ENCODE peak calls at places on chromosomes 11 and 22, in six cellular contexts. C is activated naive CD8-positive, alpha-beta T cell treated with anti-CD3 and anti-CD28 coated beads, Interleukin-2, amount 50 U/mL, for 16 hours; L is foreskin fibroblast; K is astrocyte of the spinal cord; R is heart right ventricle; Q is T follicular helper cell. U is an unnamed sample.

GRCh38 chr11:85132839-85133238 is 494.3 kb downstream of the DLG2 start:
- DNase-seq in R (no peak), K (peak), Q (no peak), C (no peak), L (peak), U (no peak)

GRCh38 chr11:1930448-1930802 is 10.9 kb downstream of the TNNT3 start:
- DNase-seq in K (no peak), L (no peak), R (no peak), Q (no peak), C (no peak), U (no peak)

GRCh38 chr11:18452927-18453326 is 2.7 kb upstream of the LDHAL6A start:
- DNase-seq in L (peak), R (no peak), C (no peak), Q (no peak), K (peak), U (peak)

GRCh38 chr11:63573881-63574855 is 11.0 kb upstream of the PLAAT2 start:
- DNase-seq in L (peak), Q (no peak), C (no peak), K (peak), R (peak), U (no peak)

GRCh38 chr11:13126430-13126829 is 117.3 kb downstream of the RASSF10 start:
- DNase-seq in K (peak), L (peak), C (no peak), R (no peak), Q (no peak), U (peak)

GRCh38 chr11:69917529-69917928 is 98.3 kb upstream of the FGF3 start:
- DNase-seq in R (no peak), K (no peak), Q (no peak), C (no peak), L (no peak), U (no peak)

GRCh38 chr11:6315811-6316425 is 4.4 kb downstream of the CAVIN3 start:
- DNase-seq in K (peak), L (peak), R (peak), Q (no peak), C (no peak), U (peak)

GRCh38 chr11:69962152-69962551 is 116.0 kb upstream of the ANO1 start:
- DNase-seq in L (peak), C (no peak), R (no peak), K (peak), Q (no peak), U (peak)

GRCh38 chr11:2465201-2466068 is 20.6 kb downstream of the KCNQ1 start:
- DNase-seq in C (no peak), Q (no peak), L (no peak), K (no peak), R (no peak), U (no peak)

GRCh38 chr22:40120783-40121182 is 56.9 kb upstream of the TNRC6B start:
- DNase-seq in K (no peak), R (no peak), C (no peak), Q (no peak), L (peak), U (no peak)

GRCh38 chr11:92449780-92450179 is 225.2 kb downstream of the FAT3 start:
- DNase-seq in C (no peak), R (no peak), Q (no peak), K (no peak), L (no peak), U (no peak)

GRCh38 chr22:47114813-47115517 is 352.5 kb downstream of the TBC1D22A start:
- DNase-seq in C (no peak), R (no peak), K (no peak), Q (no peak), L (no peak), U (no peak)

GRCh38 chr11:79973701-79974626 is 533.1 kb upstream of the TENM4 start:
- DNase-seq in Q (no peak), K (no peak), R (no peak), L (no peak), C (no peak), U (no peak)

GRCh38 chr11:129636926-129637325 is 178.7 kb upstream of the TMEM45B start:
- DNase-seq in K (peak), C (no peak), R (no peak), Q (no peak), L (peak), U (no peak)

GRCh38 chr11:117171648-117172051 is 6.9 kb upstream of the SIDT2 start:
- DNase-seq in L (peak), K (peak), R (no peak), Q (no peak), C (no peak), U (no peak)

GRCh38 chr11:61917043-61917356 is 366 bp downstream of the RAB3IL1 start:
- DNase-seq in L (peak), Q (no peak), C (no peak), K (no peak), R (peak), U (no peak)

GRCh38 chr11:61769169-61769920 is 16.9 kb downstream of the MYRF start:
- DNase-seq in C (no peak), Q (no peak), R (no peak), L (peak), K (peak), U (no peak)

GRCh38 chr11:93814966-93815633 is 31.0 kb downstream of the MED17 start:
- DNase-seq in C (no peak), L (no peak), K (no peak), Q (no peak), R (no peak), U (no peak)

GRCh38 chr11:74678591-74679512 is 52.4 kb downstream of the CHRDL2 start:
- DNase-seq in C (no peak), R (peak), Q (no peak), L (peak), K (no peak), U (no peak)

U was measured in PC-9.